ENCODE peak calls at places on chromosomes 13 and 19, in seven cellular contexts. R is A549, D is stomach, Z is choroid plexus epithelial cell, P is esophagus muscularis mucosa, C is sigmoid colon, E is Calu3. W is an unnamed sample.
A peak's percentile ranks its signal among the peaks of the same experiment; 100 is the strongest.

GRCh38 chr13:103066991-103067390 is 774 bp upstream of the SLC10A2 start:
- DNase-seq in P (no peak), C (no peak), D (no peak), R (no peak), E (no peak), Z (no peak), W (no peak)

GRCh38 chr13:91758724-91759123 is 360.3 kb downstream of the GPC5 start:
- DNase-seq in C (no peak), Z (no peak), R (no peak), D (no peak), E (no peak), P (no peak), W (no peak)

GRCh38 chr19:35127871-35128270 is 7.0 kb downstream of the LGI4 start:
- DNase-seq in Z (no peak), R (no peak), C (no peak), P (no peak), E (no peak), D (no peak), W (no peak)

GRCh38 chr13:91739751-91740150 is 341.3 kb downstream of the GPC5 start:
- DNase-seq in R (no peak), Z (no peak), E (no peak), D (no peak), P (no peak), C (no peak), W (no peak)

GRCh38 chr19:32287811-32288227 is 57.6 kb upstream of the ZNF507 start:
- DNase-seq in Z (peak; percentile 85), C (peak; percentile 79), P (peak; percentile 90), R (peak; percentile 44), D (peak; percentile 52), E (peak; percentile 63), W (no peak)

GRCh38 chr13:61664821-61665705 is 249.4 kb upstream of the PCDH20 start:
- DNase-seq in P (no peak), E (no peak), D (peak; percentile 61), R (no peak), C (no peak), Z (peak; percentile 1), W (peak; percentile 49)

GRCh38 chr13:35917252-35917941 is 213.8 kb downstream of the DCLK1 start:
- DNase-seq in R (no peak), D (no peak), Z (peak; percentile 27), E (no peak), C (no peak), P (no peak), W (no peak)

GRCh38 chr19:58274771-58275199 is 4.0 kb upstream of the ZNF8 start:
- DNase-seq in D (no peak), C (no peak), E (no peak), P (no peak), R (no peak), Z (peak; percentile 20), W (no peak)

GRCh38 chr19:8550070-8550469 is 27.2 kb downstream of the MYO1F start:
- DNase-seq in R (no peak), D (no peak), C (no peak), Z (no peak), P (no peak), E (no peak), W (no peak)

GRCh38 chr13:111924676-111925075 is 142.3 kb upstream of the SOX1 start:
- DNase-seq in C (no peak), D (no peak), R (no peak), E (no peak), Z (no peak), P (no peak), W (no peak)

GRCh38 chr19:29129148-29129547 is 83.8 kb downstream of the UQCRFS1 start:
- DNase-seq in E (no peak), Z (no peak), P (no peak), R (no peak), C (no peak), D (no peak), W (no peak)

GRCh38 chr13:111880185-111880584 is 186.8 kb upstream of the SOX1 start:
- DNase-seq in R (no peak), C (no peak), Z (no peak), D (no peak), P (peak; percentile 88), E (no peak), W (no peak)

DNA sequence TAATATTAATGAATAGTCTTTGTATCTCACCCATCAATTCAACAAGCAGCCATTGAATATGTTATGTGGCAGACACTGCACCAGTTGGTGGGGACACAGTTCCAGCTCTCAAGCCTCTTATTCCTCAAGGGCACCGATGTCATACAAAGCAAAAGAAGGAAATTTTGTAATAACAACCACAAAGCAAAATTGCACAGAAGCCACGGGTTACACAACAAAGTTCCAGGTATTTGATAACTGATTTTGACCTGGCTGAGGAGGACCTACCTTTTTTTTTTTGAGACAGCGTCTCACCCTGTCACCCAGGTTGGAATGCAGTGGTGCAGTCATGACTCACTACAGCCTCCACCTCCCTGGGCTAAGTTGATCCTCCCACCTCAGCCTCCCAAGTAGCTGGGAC is 266.7 kb downstream of the FOXO1 start:
- DNase-seq in P (peak; percentile 80), Z (no peak), E (no peak), R (no peak), D (no peak), C (no peak), W (no peak)
- TF ChIP-seq CTCF in P (no peak), Z (no peak), E (no peak), R (no peak), D (no peak), C (no peak), W (no peak)

GRCh38 chr13:23430664-23431063 is 2.8 kb downstream of the SACS start:
- DNase-seq in C (no peak), R (no peak), D (no peak), Z (no peak), E (no peak), P (peak; percentile 17), W (no peak)

GRCh38 chr13:23432589-23432988 is 913 bp downstream of the SACS start:
- DNase-seq in D (no peak), Z (no peak), P (peak; percentile 12), E (no peak), C (no peak), R (no peak), W (no peak)

GRCh38 chr13:23428183-23428528 is 5.3 kb downstream of the SACS start:
- DNase-seq in R (no peak), D (no peak), E (no peak), P (no peak), C (no peak), Z (peak; percentile 30), W (no peak)

GRCh38 chr13:23433171-23434153 is at the start of gene SACS:
- DNase-seq in R (peak; percentile 14), D (no peak), C (peak; percentile 67), E (peak; percentile 8), P (peak; percentile 91), Z (peak; percentile 47), W (no peak)

GRCh38 chr13:23427342-23428182 is 5.9 kb downstream of the SACS start:
- DNase-seq in Z (peak; percentile 72), R (peak; percentile 26), C (peak; percentile 93), D (peak; percentile 43), P (peak; percentile 94), E (no peak), W (no peak)
- TF ChIP-seq CTCF in Z (no peak), R (no peak), C (no peak), D (no peak), P (no peak), E (no peak), W (no peak)

DNA sequence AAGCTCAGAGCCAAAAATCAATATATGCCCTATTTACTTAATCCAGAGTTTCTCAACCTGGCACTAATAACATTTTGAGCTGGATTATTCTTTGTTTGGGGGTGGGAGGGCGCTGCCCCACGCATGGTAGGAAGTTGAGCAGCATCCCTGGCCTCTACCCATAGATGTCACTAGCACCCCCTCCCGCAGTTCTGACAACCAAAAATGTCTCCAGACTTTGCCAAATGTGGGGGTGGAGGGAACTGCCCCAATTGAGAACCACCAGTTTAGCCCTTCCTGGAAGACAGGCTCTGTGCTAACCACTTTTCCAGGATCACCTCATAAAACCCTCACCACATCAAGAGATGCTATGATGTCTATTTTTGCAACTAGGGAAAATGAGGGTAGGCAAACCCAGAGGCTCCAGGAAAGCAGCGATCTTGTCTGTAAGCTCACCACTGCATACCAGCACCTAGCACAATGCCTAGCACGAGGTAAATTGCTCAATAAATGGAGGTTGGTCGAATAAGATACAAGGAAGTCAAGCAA is 1.1 kb downstream of the TRIR start:
- DNase-seq in P (no peak), R (peak; percentile 59), C (no peak), D (no peak), E (peak; percentile 33), Z (peak; percentile 64), W (no peak)
- TF ChIP-seq CTCF in P (no peak), R (peak; percentile 34), C (no peak), D (no peak), E (peak; percentile 50), Z (peak; percentile 53), W (no peak)

GRCh38 chr19:33311326-33311682 is 9.0 kb upstream of the CEBPA start:
- DNase-seq in E (peak; percentile 76), Z (no peak), P (no peak), C (no peak), D (peak; percentile 68), R (no peak), W (no peak)
- TF ChIP-seq CTCF in E (peak; percentile 65), Z (peak; percentile 9), P (no peak), C (no peak), D (peak; percentile 46), R (peak; percentile 48), W (no peak)

W was measured in spleen.